ENCODE peak calls at places on chromosomes 13 and 19, in four cellular contexts. B is K562, M is WTC11, G is H1. L is an unnamed sample.

GRCh38 chr13:94335786-94336357 is 143.6 kb downstream of the DCT start:
- DNase-seq in B (no peak), M (no peak), G (no peak), L (no peak)

GRCh38 chr19:7729211-7729610 is 2.7 kb downstream of the CLEC4G start:
- DNase-seq in B (peak; percentile 18), M (peak; percentile 46), G (peak; percentile 60), L (no peak)

GRCh38 chr19:38183227-38183914 is 40.7 kb downstream of the DPF1 start:
- DNase-seq in B (peak; percentile 78), M (peak; percentile 85), G (peak; percentile 93), L (no peak)

GRCh38 chr13:93227906-93228801 is 1.5 kb downstream of the GPC6 start:
- DNase-seq in B (peak; percentile 82), M (peak; percentile 79), G (peak; percentile 86), L (peak; percentile 89)

GRCh38 chr13:36418022-36418805 is 14.1 kb upstream of the CCNA1 start:
- DNase-seq in B (no peak), M (no peak), G (no peak), L (no peak)

GRCh38 chr19:31380854-31381253 is 31.6 kb upstream of the TSHZ3 start:
- DNase-seq in B (no peak), M (no peak), G (no peak), L (no peak)

GRCh38 chr13:64912141-64912540 is 2318.0 kb downstream of the PCDH9 start:
- DNase-seq in B (no peak), M (no peak), G (no peak), L (no peak)

GRCh38 chr19:41893899-41894298 is 10.9 kb downstream of the ARHGEF1 start:
- DNase-seq in B (peak; percentile 41), M (no peak), G (no peak), L (no peak)

GRCh38 chr13:94825507-94825906 is 113.2 kb upstream of the SOX21 start:
- DNase-seq in B (no peak), M (peak; percentile 75), G (peak; percentile 62), L (peak; percentile 7)

GRCh38 chr19:13526552-13526951 is 20.3 kb upstream of the CACNA1A start:
- DNase-seq in B (peak; percentile 45), M (peak; percentile 85), G (peak; percentile 83), L (no peak)

GRCh38 chr13:73809561-73809960 is 324.6 kb downstream of the KLF12 start:
- DNase-seq in B (no peak), M (no peak), G (no peak), L (no peak)

GRCh38 chr19:43561144-43561970 is 14.0 kb downstream of the XRCC1 start:
- DNase-seq in B (no peak), M (no peak), G (no peak), L (no peak)

GRCh38 chr19:43563816-43564215 is 11.5 kb downstream of the XRCC1 start:
- DNase-seq in B (no peak), M (no peak), G (no peak), L (no peak)

GRCh38 chr19:43562698-43563241 is 12.6 kb downstream of the XRCC1 start:
- DNase-seq in B (no peak), M (no peak), G (no peak), L (no peak)

GRCh38 chr19:43562211-43562697 is 13.1 kb downstream of the XRCC1 start:
- DNase-seq in B (no peak), M (no peak), G (no peak), L (no peak)

GRCh38 chr19:43560687-43561086 is 14.6 kb downstream of the XRCC1 start:
- DNase-seq in B (peak; percentile 61), M (peak; percentile 23), G (no peak), L (no peak)
- TF ChIP-seq TEAD4 in B (no peak), M (no peak), G (no peak), L (no peak)

DNA sequence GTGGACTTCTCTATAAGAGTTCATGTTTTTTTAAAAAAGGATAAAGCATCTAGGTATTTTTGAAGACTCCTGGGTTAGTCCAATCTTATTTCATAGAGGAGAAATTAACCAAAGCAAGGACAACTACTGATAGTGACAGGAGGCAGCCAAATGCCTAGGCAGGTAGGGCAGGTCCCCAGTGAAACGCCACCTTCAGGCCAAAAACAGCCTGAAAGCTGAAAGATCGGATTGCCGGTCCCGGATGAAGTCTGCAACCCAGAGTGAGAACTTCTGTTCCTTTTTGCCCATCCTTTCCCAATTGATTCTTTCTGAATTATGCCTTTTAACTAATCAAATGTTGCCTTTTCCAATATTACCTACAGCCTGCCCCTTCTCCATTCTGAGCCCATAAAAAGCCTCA is 6.1 kb upstream of the GGACT start:
- DNase-seq in B (peak; percentile 53), M (peak; percentile 63), G (peak; percentile 70), L (no peak)
- TF ChIP-seq TEAD4 in B (no peak), M (no peak), G (no peak), L (no peak)

DNA sequence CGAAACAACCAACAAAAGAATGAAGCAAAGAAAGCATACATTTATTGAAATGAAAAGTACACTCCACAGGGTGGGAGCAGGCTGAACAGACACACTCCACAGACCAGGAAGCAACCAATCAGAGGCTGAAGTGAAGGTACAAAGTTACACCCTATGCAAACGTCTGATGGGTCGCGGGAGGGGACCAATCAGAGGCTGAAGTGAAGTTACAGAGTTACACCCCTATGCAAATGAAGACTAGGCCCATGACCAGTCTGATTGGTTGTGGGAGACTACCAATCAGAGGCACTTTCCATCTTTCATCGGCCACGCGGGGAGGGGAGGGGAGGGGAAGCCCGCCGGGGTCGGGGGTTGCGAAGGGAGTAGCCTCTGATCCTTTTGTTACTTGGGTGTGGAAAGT is 12.4 kb upstream of the FBL start:
- DNase-seq in B (peak; percentile 79), M (peak; percentile 54), G (no peak), L (no peak)
- TF ChIP-seq TEAD4 in B (no peak), M (no peak), G (no peak), L (no peak)

GRCh38 chr19:35714601-35715354 is 3.0 kb upstream of the KMT2B start:
- DNase-seq in B (no peak), M (peak; percentile 51), G (no peak), L (no peak)

GRCh38 chr19:35716735-35716984 is 1.1 kb upstream of the KMT2B start:
- DNase-seq in B (no peak), M (no peak), G (no peak), L (no peak)

GRCh38 chr19:35715355-35715809 is 2.4 kb upstream of the KMT2B start:
- DNase-seq in B (no peak), M (no peak), G (no peak), L (no peak)

GRCh38 chr19:35716985-35717664 is 678 bp upstream of the KMT2B start:
- DNase-seq in B (peak; percentile 93), M (peak; percentile 93), G (peak; percentile 94), L (peak; percentile 98)

GRCh38 chr19:35715981-35716734 is 1.6 kb upstream of the KMT2B start:
- DNase-seq in B (no peak), M (no peak), G (peak; percentile 87), L (peak; percentile 81)
- TF ChIP-seq TEAD4 in B (no peak), M (no peak), G (no peak), L (no peak)

DNA sequence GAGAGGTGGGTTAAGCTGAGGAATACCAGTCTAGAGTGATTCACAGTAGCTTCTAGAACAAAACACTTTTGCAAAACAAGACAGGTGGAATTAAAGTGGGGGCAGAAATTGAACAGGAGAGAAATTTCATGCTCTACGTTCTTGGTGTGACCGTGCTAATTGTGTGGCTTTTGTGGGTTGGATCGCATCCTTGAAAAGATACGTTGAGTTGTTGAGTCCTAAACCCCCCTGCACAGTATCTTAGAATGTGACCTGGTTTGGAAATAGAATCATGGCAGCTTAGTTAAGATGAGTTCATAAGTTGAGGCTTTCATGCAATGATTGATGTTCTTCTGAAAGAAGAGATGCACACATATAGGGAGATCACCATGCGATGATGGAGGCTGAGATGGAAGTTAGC is 308.2 kb downstream of the ATP8A2 start:
- DNase-seq in B (no peak), M (no peak), G (no peak), L (no peak)
- TF ChIP-seq TEAD4 in B (no peak), M (no peak), G (no peak), L (no peak)

GRCh38 chr19:45971260-45971902 is 2.3 kb downstream of the NOVA2 start:
- DNase-seq in B (no peak), M (no peak), G (no peak), L (no peak)

GRCh38 chr19:45972081-45972943 is 1.4 kb downstream of the NOVA2 start:
- DNase-seq in B (no peak), M (no peak), G (peak; percentile 56), L (peak; percentile 56)

GRCh38 chr19:45968626-45969025 is 5.0 kb downstream of the NOVA2 start:
- DNase-seq in B (no peak), M (no peak), G (no peak), L (no peak)

GRCh38 chr19:45969676-45970075 is 4.0 kb downstream of the NOVA2 start:
- DNase-seq in B (no peak), M (no peak), G (no peak), L (no peak)

DNA sequence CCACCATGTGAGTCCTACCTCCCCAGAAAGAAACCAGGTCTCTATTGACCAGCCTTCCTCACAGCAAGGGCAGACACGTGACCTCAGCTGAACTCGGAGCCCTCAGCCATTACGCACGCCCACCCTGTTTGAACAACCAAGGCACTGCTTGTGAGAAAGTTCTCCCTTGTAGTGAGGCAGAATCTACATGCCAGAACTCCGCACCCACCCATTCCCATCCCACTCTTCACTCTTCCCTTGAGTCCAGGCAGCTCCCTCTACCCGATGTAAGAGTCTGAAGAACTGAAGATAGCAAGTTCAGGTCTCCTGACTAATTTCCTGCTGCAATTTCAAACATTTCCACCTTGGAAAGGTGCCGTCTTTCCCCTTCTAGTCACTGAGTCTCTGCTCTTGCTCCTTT is 6.4 kb downstream of the NOVA2 start:
- DNase-seq in B (no peak), M (no peak), G (no peak), L (no peak)
- TF ChIP-seq TEAD4 in B (no peak), M (no peak), G (no peak), L (no peak)

DNA sequence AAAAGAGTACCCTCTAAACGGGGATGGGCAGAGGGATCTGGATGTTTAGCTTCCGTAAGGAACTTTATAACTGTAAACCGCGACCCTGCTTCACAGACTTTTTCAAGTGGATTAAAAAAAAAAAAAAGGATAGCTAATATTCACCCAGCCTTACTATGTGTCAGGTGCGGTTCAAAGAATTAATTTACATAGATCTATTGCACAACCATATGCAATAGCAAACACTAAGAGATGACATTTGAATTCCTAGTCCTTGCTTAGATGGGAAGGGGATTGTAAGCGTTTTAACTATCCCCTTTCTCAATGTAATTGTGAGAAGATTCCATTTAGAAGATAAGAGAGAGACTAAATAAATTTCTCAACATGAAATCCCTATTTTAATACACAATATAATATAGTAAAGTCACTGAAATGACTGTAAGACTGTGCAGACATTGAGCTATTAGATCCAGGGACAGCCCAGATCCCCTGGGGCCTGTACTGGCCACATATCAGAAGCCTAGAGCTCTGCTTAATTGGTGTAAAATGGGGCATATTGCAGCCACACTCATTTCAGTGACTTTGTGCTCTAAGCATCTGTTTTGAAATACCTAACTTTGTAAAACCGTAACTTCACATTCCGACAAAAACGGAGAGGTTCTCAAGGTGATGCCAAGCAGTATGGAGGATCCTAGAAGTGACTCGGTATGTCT is 13.6 kb downstream of the LATS2 start:
- DNase-seq in B (no peak), M (no peak), G (peak; percentile 32), L (no peak)
- TF ChIP-seq TEAD4 in B (no peak), M (no peak), G (no peak), L (no peak)

L was measured in SK-N-SH.